ENCODE peak calls at places on chromosomes 1 and 21, in nine cellular contexts. One of them, this sample, is unnamed.

GRCh38 chr21:32463889-32464300 is 51.4 kb downstream of the EVA1C start:
- DNase-seq in mucosa of descending colon: no peak
- DNase-seq in stimulated activated CD8-positive, alpha-beta memory T cell treated with anti-CD3 and anti-CD28 coated beads, Interleukin-7, amount 100 ng/mL, for 1 hour: no peak
- DNase-seq in MV-4-11: no peak
- DNase-seq in retinal pigment epithelial cell: peak
- DNase-seq in left colon: no peak
- DNase-seq in stimulated activated CD4-positive, alpha-beta T cell treated with anti-CD3 and anti-CD28 coated beads, Interleukin-1b, Interleukin-23, amount 100 ng/mL, for 4 hours: no peak
- DNase-seq in progenitor cell of endocrine pancreas: no peak
- DNase-seq in RWPE1: peak
- DNase-seq in this sample: no peak

GRCh38 chr1:158496379-158496778 is 24.4 kb downstream of the OR10R2 start:
- DNase-seq in RWPE1: no peak
- DNase-seq in mucosa of descending colon: no peak
- DNase-seq in left colon: no peak
- DNase-seq in stimulated activated CD4-positive, alpha-beta T cell treated with anti-CD3 and anti-CD28 coated beads, Interleukin-1b, Interleukin-23, amount 100 ng/mL, for 4 hours: no peak
- DNase-seq in MV-4-11: peak
- DNase-seq in progenitor cell of endocrine pancreas: no peak
- DNase-seq in stimulated activated CD8-positive, alpha-beta memory T cell treated with anti-CD3 and anti-CD28 coated beads, Interleukin-7, amount 100 ng/mL, for 1 hour: no peak
- DNase-seq in retinal pigment epithelial cell: no peak
- DNase-seq in this sample: no peak

GRCh38 chr21:42309753-42310213 is 5.4 kb downstream of the TFF3 start:
- DNase-seq in mucosa of descending colon: no peak
- DNase-seq in left colon: peak
- DNase-seq in retinal pigment epithelial cell: no peak
- DNase-seq in MV-4-11: peak
- DNase-seq in stimulated activated CD4-positive, alpha-beta T cell treated with anti-CD3 and anti-CD28 coated beads, Interleukin-1b, Interleukin-23, amount 100 ng/mL, for 4 hours: peak
- DNase-seq in stimulated activated CD8-positive, alpha-beta memory T cell treated with anti-CD3 and anti-CD28 coated beads, Interleukin-7, amount 100 ng/mL, for 1 hour: peak
- DNase-seq in RWPE1: peak
- DNase-seq in progenitor cell of endocrine pancreas: peak
- DNase-seq in this sample: peak

GRCh38 chr1:40258445-40258769 is 371 bp downstream of the ZMPSTE24 start:
- DNase-seq in mucosa of descending colon: no peak
- DNase-seq in stimulated activated CD4-positive, alpha-beta T cell treated with anti-CD3 and anti-CD28 coated beads, Interleukin-1b, Interleukin-23, amount 100 ng/mL, for 4 hours: no peak
- DNase-seq in progenitor cell of endocrine pancreas: no peak
- DNase-seq in RWPE1: no peak
- DNase-seq in retinal pigment epithelial cell: peak
- DNase-seq in stimulated activated CD8-positive, alpha-beta memory T cell treated with anti-CD3 and anti-CD28 coated beads, Interleukin-7, amount 100 ng/mL, for 1 hour: no peak
- DNase-seq in left colon: no peak
- DNase-seq in MV-4-11: peak
- DNase-seq in this sample: no peak

GRCh38 chr1:67645495-67646144 is 39.4 kb upstream of the GADD45A start:
- DNase-seq in stimulated activated CD8-positive, alpha-beta memory T cell treated with anti-CD3 and anti-CD28 coated beads, Interleukin-7, amount 100 ng/mL, for 1 hour: no peak
- DNase-seq in mucosa of descending colon: peak
- DNase-seq in stimulated activated CD4-positive, alpha-beta T cell treated with anti-CD3 and anti-CD28 coated beads, Interleukin-1b, Interleukin-23, amount 100 ng/mL, for 4 hours: no peak
- DNase-seq in progenitor cell of endocrine pancreas: no peak
- DNase-seq in retinal pigment epithelial cell: no peak
- DNase-seq in RWPE1: no peak
- DNase-seq in MV-4-11: no peak
- DNase-seq in left colon: peak
- DNase-seq in this sample: peak

GRCh38 chr1:223776075-223776814 is 63.9 kb downstream of the CAPN2 start:
- DNase-seq in left colon: no peak
- DNase-seq in progenitor cell of endocrine pancreas: no peak
- DNase-seq in stimulated activated CD8-positive, alpha-beta memory T cell treated with anti-CD3 and anti-CD28 coated beads, Interleukin-7, amount 100 ng/mL, for 1 hour: no peak
- DNase-seq in stimulated activated CD4-positive, alpha-beta T cell treated with anti-CD3 and anti-CD28 coated beads, Interleukin-1b, Interleukin-23, amount 100 ng/mL, for 4 hours: no peak
- DNase-seq in mucosa of descending colon: no peak
- DNase-seq in RWPE1: peak
- DNase-seq in retinal pigment epithelial cell: peak
- DNase-seq in MV-4-11: no peak
- DNase-seq in this sample: no peak

GRCh38 chr1:223233410-223234163 is 90.5 kb upstream of the TLR5 start:
- DNase-seq in RWPE1: peak
- DNase-seq in left colon: no peak
- DNase-seq in retinal pigment epithelial cell: peak
- DNase-seq in stimulated activated CD4-positive, alpha-beta T cell treated with anti-CD3 and anti-CD28 coated beads, Interleukin-1b, Interleukin-23, amount 100 ng/mL, for 4 hours: no peak
- DNase-seq in mucosa of descending colon: no peak
- DNase-seq in MV-4-11: no peak
- DNase-seq in stimulated activated CD8-positive, alpha-beta memory T cell treated with anti-CD3 and anti-CD28 coated beads, Interleukin-7, amount 100 ng/mL, for 1 hour: no peak
- DNase-seq in progenitor cell of endocrine pancreas: no peak
- DNase-seq in this sample: no peak

GRCh38 chr1:182259229-182259872 is 132.2 kb downstream of the GLUL start:
- DNase-seq in stimulated activated CD8-positive, alpha-beta memory T cell treated with anti-CD3 and anti-CD28 coated beads, Interleukin-7, amount 100 ng/mL, for 1 hour: peak
- DNase-seq in RWPE1: no peak
- DNase-seq in left colon: peak
- DNase-seq in MV-4-11: peak
- DNase-seq in mucosa of descending colon: peak
- DNase-seq in retinal pigment epithelial cell: peak
- DNase-seq in stimulated activated CD4-positive, alpha-beta T cell treated with anti-CD3 and anti-CD28 coated beads, Interleukin-1b, Interleukin-23, amount 100 ng/mL, for 4 hours: no peak
- DNase-seq in progenitor cell of endocrine pancreas: no peak
- DNase-seq in this sample: peak

GRCh38 chr1:92858564-92859399 is 26.9 kb downstream of the RPL5 start:
- DNase-seq in retinal pigment epithelial cell: peak
- DNase-seq in progenitor cell of endocrine pancreas: peak
- DNase-seq in stimulated activated CD4-positive, alpha-beta T cell treated with anti-CD3 and anti-CD28 coated beads, Interleukin-1b, Interleukin-23, amount 100 ng/mL, for 4 hours: no peak
- DNase-seq in left colon: peak
- DNase-seq in mucosa of descending colon: no peak
- DNase-seq in RWPE1: peak
- DNase-seq in MV-4-11: peak
- DNase-seq in stimulated activated CD8-positive, alpha-beta memory T cell treated with anti-CD3 and anti-CD28 coated beads, Interleukin-7, amount 100 ng/mL, for 1 hour: no peak
- DNase-seq in this sample: peak

GRCh38 chr1:19074902-19075721 is 118.6 kb upstream of the IFFO2 start:
- DNase-seq in stimulated activated CD8-positive, alpha-beta memory T cell treated with anti-CD3 and anti-CD28 coated beads, Interleukin-7, amount 100 ng/mL, for 1 hour: no peak
- DNase-seq in mucosa of descending colon: peak
- DNase-seq in left colon: peak
- DNase-seq in MV-4-11: no peak
- DNase-seq in progenitor cell of endocrine pancreas: no peak
- DNase-seq in RWPE1: peak
- DNase-seq in stimulated activated CD4-positive, alpha-beta T cell treated with anti-CD3 and anti-CD28 coated beads, Interleukin-1b, Interleukin-23, amount 100 ng/mL, for 4 hours: no peak
- DNase-seq in retinal pigment epithelial cell: no peak
- DNase-seq in this sample: no peak

GRCh38 chr1:111723091-111723806 is 15.9 kb downstream of the INKA2 start:
- DNase-seq in mucosa of descending colon: no peak
- DNase-seq in RWPE1: no peak
- DNase-seq in MV-4-11: no peak
- DNase-seq in stimulated activated CD8-positive, alpha-beta memory T cell treated with anti-CD3 and anti-CD28 coated beads, Interleukin-7, amount 100 ng/mL, for 1 hour: no peak
- DNase-seq in stimulated activated CD4-positive, alpha-beta T cell treated with anti-CD3 and anti-CD28 coated beads, Interleukin-1b, Interleukin-23, amount 100 ng/mL, for 4 hours: no peak
- DNase-seq in left colon: no peak
- DNase-seq in retinal pigment epithelial cell: no peak
- DNase-seq in progenitor cell of endocrine pancreas: no peak
- DNase-seq in this sample: no peak

GRCh38 chr21:45150630-45151265 is 76.4 kb downstream of the ADARB1 start:
- DNase-seq in stimulated activated CD4-positive, alpha-beta T cell treated with anti-CD3 and anti-CD28 coated beads, Interleukin-1b, Interleukin-23, amount 100 ng/mL, for 4 hours: no peak
- DNase-seq in stimulated activated CD8-positive, alpha-beta memory T cell treated with anti-CD3 and anti-CD28 coated beads, Interleukin-7, amount 100 ng/mL, for 1 hour: no peak
- DNase-seq in progenitor cell of endocrine pancreas: no peak
- DNase-seq in left colon: no peak
- DNase-seq in mucosa of descending colon: no peak
- DNase-seq in RWPE1: no peak
- DNase-seq in MV-4-11: no peak
- DNase-seq in retinal pigment epithelial cell: no peak
- DNase-seq in this sample: no peak

GRCh38 chr1:222454782-222455181 is 93.1 kb downstream of the HHIPL2 start:
- DNase-seq in left colon: no peak
- DNase-seq in stimulated activated CD8-positive, alpha-beta memory T cell treated with anti-CD3 and anti-CD28 coated beads, Interleukin-7, amount 100 ng/mL, for 1 hour: no peak
- DNase-seq in progenitor cell of endocrine pancreas: no peak
- DNase-seq in stimulated activated CD4-positive, alpha-beta T cell treated with anti-CD3 and anti-CD28 coated beads, Interleukin-1b, Interleukin-23, amount 100 ng/mL, for 4 hours: no peak
- DNase-seq in MV-4-11: no peak
- DNase-seq in mucosa of descending colon: no peak
- DNase-seq in RWPE1: peak
- DNase-seq in retinal pigment epithelial cell: no peak
- DNase-seq in this sample: no peak

GRCh38 chr1:233707153-233707905 is 93.4 kb downstream of the KCNK1 start:
- DNase-seq in left colon: no peak
- DNase-seq in retinal pigment epithelial cell: peak
- DNase-seq in stimulated activated CD8-positive, alpha-beta memory T cell treated with anti-CD3 and anti-CD28 coated beads, Interleukin-7, amount 100 ng/mL, for 1 hour: no peak
- DNase-seq in MV-4-11: no peak
- DNase-seq in stimulated activated CD4-positive, alpha-beta T cell treated with anti-CD3 and anti-CD28 coated beads, Interleukin-1b, Interleukin-23, amount 100 ng/mL, for 4 hours: no peak
- DNase-seq in RWPE1: peak
- DNase-seq in mucosa of descending colon: no peak
- DNase-seq in progenitor cell of endocrine pancreas: no peak
- DNase-seq in this sample: no peak

GRCh38 chr1:57192256-57192655 is 226.4 kb upstream of the C8B start:
- DNase-seq in retinal pigment epithelial cell: peak
- DNase-seq in stimulated activated CD4-positive, alpha-beta T cell treated with anti-CD3 and anti-CD28 coated beads, Interleukin-1b, Interleukin-23, amount 100 ng/mL, for 4 hours: no peak
- DNase-seq in stimulated activated CD8-positive, alpha-beta memory T cell treated with anti-CD3 and anti-CD28 coated beads, Interleukin-7, amount 100 ng/mL, for 1 hour: no peak
- DNase-seq in progenitor cell of endocrine pancreas: no peak
- DNase-seq in left colon: no peak
- DNase-seq in RWPE1: no peak
- DNase-seq in MV-4-11: no peak
- DNase-seq in mucosa of descending colon: no peak
- DNase-seq in this sample: no peak

GRCh38 chr21:17050646-17051045 is 462.2 kb upstream of the CXADR start:
- DNase-seq in MV-4-11: no peak
- DNase-seq in stimulated activated CD4-positive, alpha-beta T cell treated with anti-CD3 and anti-CD28 coated beads, Interleukin-1b, Interleukin-23, amount 100 ng/mL, for 4 hours: no peak
- DNase-seq in left colon: no peak
- DNase-seq in progenitor cell of endocrine pancreas: no peak
- DNase-seq in stimulated activated CD8-positive, alpha-beta memory T cell treated with anti-CD3 and anti-CD28 coated beads, Interleukin-7, amount 100 ng/mL, for 1 hour: no peak
- DNase-seq in RWPE1: no peak
- DNase-seq in mucosa of descending colon: no peak
- DNase-seq in retinal pigment epithelial cell: no peak
- DNase-seq in this sample: no peak

GRCh38 chr1:195584870-195585624 is 1023.2 kb downstream of the KCNT2 start:
- DNase-seq in stimulated activated CD4-positive, alpha-beta T cell treated with anti-CD3 and anti-CD28 coated beads, Interleukin-1b, Interleukin-23, amount 100 ng/mL, for 4 hours: no peak
- DNase-seq in MV-4-11: no peak
- DNase-seq in mucosa of descending colon: peak
- DNase-seq in left colon: peak
- DNase-seq in stimulated activated CD8-positive, alpha-beta memory T cell treated with anti-CD3 and anti-CD28 coated beads, Interleukin-7, amount 100 ng/mL, for 1 hour: no peak
- DNase-seq in retinal pigment epithelial cell: no peak
- DNase-seq in progenitor cell of endocrine pancreas: no peak
- DNase-seq in RWPE1: no peak
- DNase-seq in this sample: no peak

GRCh38 chr1:52296345-52296744 is 69.7 kb downstream of the CC2D1B start:
- DNase-seq in MV-4-11: peak
- DNase-seq in left colon: no peak
- DNase-seq in stimulated activated CD8-positive, alpha-beta memory T cell treated with anti-CD3 and anti-CD28 coated beads, Interleukin-7, amount 100 ng/mL, for 1 hour: no peak
- DNase-seq in RWPE1: peak
- DNase-seq in progenitor cell of endocrine pancreas: no peak
- DNase-seq in retinal pigment epithelial cell: peak
- DNase-seq in mucosa of descending colon: no peak
- DNase-seq in stimulated activated CD4-positive, alpha-beta T cell treated with anti-CD3 and anti-CD28 coated beads, Interleukin-1b, Interleukin-23, amount 100 ng/mL, for 4 hours: no peak
- DNase-seq in this sample: peak

GRCh38 chr1:10048601-10049000 is 15.8 kb downstream of the UBE4B start:
- DNase-seq in MV-4-11: no peak
- DNase-seq in progenitor cell of endocrine pancreas: no peak
- DNase-seq in left colon: no peak
- DNase-seq in RWPE1: no peak
- DNase-seq in retinal pigment epithelial cell: no peak
- DNase-seq in stimulated activated CD4-positive, alpha-beta T cell treated with anti-CD3 and anti-CD28 coated beads, Interleukin-1b, Interleukin-23, amount 100 ng/mL, for 4 hours: no peak
- DNase-seq in stimulated activated CD8-positive, alpha-beta memory T cell treated with anti-CD3 and anti-CD28 coated beads, Interleukin-7, amount 100 ng/mL, for 1 hour: no peak
- DNase-seq in mucosa of descending colon: no peak
- DNase-seq in this sample: no peak

GRCh38 chr1:167460836-167461235 is 57.5 kb downstream of the CD247 start:
- DNase-seq in mucosa of descending colon: no peak
- DNase-seq in retinal pigment epithelial cell: no peak
- DNase-seq in stimulated activated CD8-positive, alpha-beta memory T cell treated with anti-CD3 and anti-CD28 coated beads, Interleukin-7, amount 100 ng/mL, for 1 hour: no peak
- DNase-seq in stimulated activated CD4-positive, alpha-beta T cell treated with anti-CD3 and anti-CD28 coated beads, Interleukin-1b, Interleukin-23, amount 100 ng/mL, for 4 hours: peak
- DNase-seq in left colon: no peak
- DNase-seq in RWPE1: no peak
- DNase-seq in progenitor cell of endocrine pancreas: no peak
- DNase-seq in MV-4-11: no peak
- DNase-seq in this sample: no peak

GRCh38 chr1:117657031-117657430 is 51.2 kb downstream of the TENT5C start:
- DNase-seq in mucosa of descending colon: no peak
- DNase-seq in stimulated activated CD8-positive, alpha-beta memory T cell treated with anti-CD3 and anti-CD28 coated beads, Interleukin-7, amount 100 ng/mL, for 1 hour: no peak
- DNase-seq in stimulated activated CD4-positive, alpha-beta T cell treated with anti-CD3 and anti-CD28 coated beads, Interleukin-1b, Interleukin-23, amount 100 ng/mL, for 4 hours: no peak
- DNase-seq in retinal pigment epithelial cell: peak
- DNase-seq in MV-4-11: no peak
- DNase-seq in left colon: no peak
- DNase-seq in RWPE1: peak
- DNase-seq in progenitor cell of endocrine pancreas: no peak
- DNase-seq in this sample: no peak